ENCODE peak calls at places on chromosome 7, in five cellular contexts. T is thoracic aorta, D is tibial nerve, E is lower lobe of right lung, Q is HCT116. C is an unnamed sample. For H3K27me3 and H3K4me1, the result is how much of the 10 kb centered on the place peaks cover.

GRCh38 chr7:105589221-105590077 is 8.2 kb upstream of the EFCAB10 start:
- DNase-seq in T (no peak), Q (peak), D (peak), E (no peak), C (peak)

GRCh38 chr7:38190010-38190409 is 12.0 kb downstream of the STARD3NL start:
- DNase-seq in Q (no peak), T (no peak), E (no peak), D (no peak), C (no peak)

GRCh38 chr7:23533160-23533559 is 1.4 kb upstream of the TRA2A start:
- DNase-seq in D (no peak), Q (no peak), E (no peak), T (no peak), C (no peak)

GRCh38 chr7:111735661-111736323 is 173.5 kb upstream of the IMMP2L start:
- DNase-seq in T (peak), E (no peak), D (peak), Q (peak), C (peak)

GRCh38 chr7:151571471-151571870 is 51.8 kb upstream of the RHEB start:
- DNase-seq in T (no peak), D (no peak), Q (no peak), E (no peak), C (no peak)

GRCh38 chr7:30936650-30937245 is 25.1 kb downstream of the AQP1 start:
- DNase-seq in E (no peak), Q (no peak), D (no peak), T (no peak), C (no peak)

GRCh38 chr7:137606061-137606674 is 240.6 kb downstream of the DGKI start:
- DNase-seq in T (no peak), E (no peak), Q (peak), D (no peak), C (no peak)

GRCh38 chr7:2863461-2864066 is 19.5 kb upstream of the GNA12 start:
- DNase-seq in D (peak), T (peak), E (peak), Q (peak), C (peak)

GRCh38 chr7:140677496-140677895 is 4.8 kb downstream of the ADCK2 start:
- DNase-seq in E (no peak), D (no peak), T (no peak), Q (no peak), C (no peak)

GRCh38 chr7:36847946-36848345 is 123.7 kb upstream of the AOAH start:
- DNase-seq in T (no peak), D (no peak), E (no peak), Q (no peak), C (no peak)

GRCh38 chr7:75948179-75948578 is 33.2 kb downstream of the POR start:
- DNase-seq in T (no peak), D (no peak), E (no peak), Q (no peak), C (no peak)

GRCh38 chr7:8035647-8036518 is 67.3 kb downstream of the GLCCI1 start:
- DNase-seq in T (no peak), Q (peak), D (no peak), E (no peak), C (no peak)

GRCh38 chr7:39735903-39736302 is 112.5 kb downstream of the RALA start:
- DNase-seq in T (no peak), D (no peak), Q (no peak), E (no peak), C (no peak)

GRCh38 chr7:128105228-128106022 is 74.2 kb upstream of the LRRC4 start:
- DNase-seq in E (peak), Q (no peak), D (no peak), T (no peak), C (no peak)
- H3K27me3 ChIP-seq in E (under half), Q (under half), D (under half), T (under half), C (under half)

DNA sequence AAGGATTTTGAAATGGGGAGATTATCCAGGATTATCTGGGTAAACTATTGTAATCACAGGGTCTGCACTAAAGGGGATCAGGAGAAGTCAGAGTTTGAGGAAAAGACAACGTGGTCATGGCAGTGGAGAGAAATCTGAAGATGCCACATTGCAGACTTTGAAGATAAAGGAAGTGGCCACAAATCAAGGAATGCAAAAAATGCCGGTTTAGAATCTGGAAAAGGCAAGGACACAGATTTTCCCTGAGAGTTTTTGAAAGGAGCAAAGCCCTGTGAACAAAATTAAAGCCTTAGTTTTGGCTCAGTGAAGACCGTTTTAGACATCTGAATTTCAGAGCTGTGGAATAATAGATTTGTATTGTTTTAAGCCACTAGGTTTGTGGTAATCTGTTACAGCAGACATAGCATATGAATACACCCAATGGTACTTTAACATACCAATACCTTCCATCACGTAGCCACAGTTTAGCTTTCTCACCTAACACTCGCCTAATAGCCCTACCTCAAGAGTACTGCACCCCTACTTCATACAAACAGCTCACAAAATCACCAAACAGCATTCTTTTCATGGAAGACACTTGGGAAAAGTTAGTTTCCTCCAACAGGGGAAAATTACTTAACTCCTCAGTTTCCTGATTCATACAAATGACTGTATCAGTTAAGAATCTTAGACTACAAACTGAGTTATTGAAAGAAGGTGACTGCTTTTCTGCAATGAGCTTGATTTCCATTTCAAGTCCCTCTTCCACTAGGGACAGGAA is 446.5 kb downstream of the INHBA start:
- DNase-seq in Q (no peak), T (no peak), D (no peak), E (no peak), C (no peak)
- H3K4me1 ChIP-seq in Q (under half), T (under half), D (under half), E (under half), C (under half)

GRCh38 chr7:127619681-127620405 is 1.9 kb upstream of the PAX4 start:
- DNase-seq in Q (no peak), T (no peak), D (no peak), E (no peak), C (no peak)

GRCh38 chr7:127618775-127619174 is 833 bp upstream of the PAX4 start:
- DNase-seq in E (no peak), T (no peak), D (no peak), Q (no peak), C (no peak)

GRCh38 chr7:127620406-127621233 is 2.7 kb upstream of the PAX4 start:
- DNase-seq in T (no peak), E (no peak), Q (no peak), D (no peak), C (no peak)

GRCh38 chr7:127616709-127617108 is 1.2 kb downstream of the PAX4 start:
- DNase-seq in T (no peak), D (no peak), Q (no peak), E (no peak), C (no peak)

GRCh38 chr7:127618042-127618441 is at the start of gene PAX4:
- DNase-seq in Q (no peak), E (no peak), T (no peak), D (no peak), C (no peak)
- TF ChIP-seq CTCF in Q (no peak), E (no peak), T (no peak), D (no peak), C (no peak)

GRCh38 chr7:131190146-131190545 is 137.5 kb upstream of the MKLN1 start:
- DNase-seq in E (no peak), D (no peak), Q (no peak), T (no peak), C (peak)
- H3K27me3 ChIP-seq in E (under half), D (under half), Q (under half), T (under half), C (under half)

GRCh38 chr7:136004083-136004482 is 26.9 kb upstream of the MTPN start:
- DNase-seq in Q (no peak), T (no peak), E (no peak), D (no peak), C (no peak)

GRCh38 chr7:136002802-136003201 is 25.6 kb upstream of the MTPN start:
- DNase-seq in Q (no peak), E (no peak), T (no peak), D (no peak), C (no peak)

GRCh38 chr7:136000288-136000913 is 23.2 kb upstream of the MTPN start:
- DNase-seq in T (no peak), Q (no peak), E (no peak), D (no peak), C (no peak)

GRCh38 chr7:136009488-136010079 is 32.4 kb upstream of the MTPN start:
- DNase-seq in D (peak), T (no peak), Q (peak), E (no peak), C (no peak)

DNA sequence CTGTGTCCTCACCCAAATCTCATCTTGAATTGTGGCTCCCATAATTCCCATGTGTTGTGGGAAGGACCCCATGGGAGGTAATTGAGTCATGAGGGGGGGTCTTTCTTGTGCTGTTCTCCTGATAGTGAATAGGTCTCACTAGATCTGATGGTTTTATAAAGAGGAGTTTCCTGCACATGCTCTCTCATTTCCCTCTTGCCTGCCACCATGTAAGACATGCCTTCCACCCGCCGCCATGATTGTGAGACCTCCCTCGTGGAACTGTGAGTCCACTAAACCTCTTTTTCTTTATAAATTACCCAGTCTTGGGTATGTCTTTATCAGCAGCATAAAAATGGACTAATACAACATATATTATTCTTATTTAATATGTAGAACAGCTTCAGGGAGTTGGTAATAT is 29.0 kb upstream of the MTPN start:
- DNase-seq in D (no peak), T (no peak), Q (no peak), E (no peak), C (no peak)
- H3K4me1 ChIP-seq in D (under half), T (under half), Q (under half), E (under half), C (under half)

DNA sequence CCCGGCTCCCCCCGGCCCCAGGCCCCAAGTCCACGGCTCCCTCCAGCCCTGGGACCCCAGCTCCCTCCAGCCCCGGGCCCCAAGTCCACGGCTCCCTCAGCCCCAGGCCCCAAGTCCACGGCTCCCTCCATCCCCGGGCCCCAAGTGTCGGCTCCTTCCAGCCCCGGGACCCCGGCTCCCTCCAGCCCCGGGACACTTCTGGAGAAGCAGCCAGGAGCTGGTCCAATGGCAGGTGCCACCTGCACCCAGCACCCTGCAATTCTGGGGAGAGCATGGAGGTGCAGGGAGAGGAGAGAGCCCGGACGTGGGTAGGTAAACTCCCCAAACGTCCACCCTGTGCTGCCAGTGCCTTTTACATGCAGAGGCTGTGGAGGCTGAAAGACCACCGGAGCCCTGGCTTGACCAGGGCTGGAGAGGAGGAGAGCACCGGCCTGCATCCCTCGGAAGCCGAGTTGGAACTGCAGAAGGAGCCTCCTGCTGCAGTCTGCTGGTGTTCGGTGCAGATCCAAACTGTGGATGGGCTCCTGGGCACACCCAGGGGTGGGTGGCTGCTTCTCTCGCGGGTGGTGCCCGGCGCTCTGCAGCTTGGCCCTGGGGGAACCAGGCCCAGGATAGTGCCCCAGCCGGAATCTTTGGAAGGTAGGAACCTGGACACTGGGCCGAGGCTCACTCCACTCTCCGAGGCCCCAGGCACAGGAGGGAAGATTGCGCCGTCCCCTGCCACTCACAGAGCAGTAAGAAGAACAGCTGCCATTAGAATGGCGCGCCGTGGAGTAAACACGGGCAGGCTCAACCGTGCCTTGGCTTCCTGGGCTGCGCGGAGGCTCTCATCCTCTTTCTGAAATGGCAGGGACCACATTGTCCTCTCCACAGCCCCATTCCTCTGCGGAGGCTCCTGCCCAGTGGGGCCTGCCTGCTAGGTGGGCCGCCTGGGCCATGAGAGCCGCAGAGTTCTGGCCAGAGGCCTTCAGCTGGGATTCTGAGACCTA is 14.7 kb downstream of the SHH start:
- DNase-seq in T (no peak), Q (no peak), E (no peak), D (no peak), C (no peak)
- TF ChIP-seq CTCF in T (no peak), Q (no peak), E (no peak), D (no peak), C (no peak)

GRCh38 chr7:65731562-65732035 is 141.3 kb upstream of the VKORC1L1 start:
- DNase-seq in Q (no peak), T (no peak), D (no peak), E (peak), C (no peak)
- H3K27me3 ChIP-seq in Q (under half), T (under half), D (under half), E (under half), C (under half)

GRCh38 chr7:101237206-101238067 is at the start of gene CLDN15:
- DNase-seq in T (no peak), D (peak), E (no peak), Q (no peak), C (peak)

GRCh38 chr7:101235050-101235449 is 2.6 kb downstream of the CLDN15 start:
- DNase-seq in D (no peak), T (no peak), E (no peak), Q (no peak), C (no peak)

GRCh38 chr7:101234636-101235035 is 3.0 kb downstream of the CLDN15 start:
- DNase-seq in Q (no peak), D (no peak), T (no peak), E (no peak), C (no peak)

GRCh38 chr7:101235522-101235921 is 2.1 kb downstream of the CLDN15 start:
- DNase-seq in T (no peak), Q (no peak), E (no peak), D (no peak), C (no peak)

DNA sequence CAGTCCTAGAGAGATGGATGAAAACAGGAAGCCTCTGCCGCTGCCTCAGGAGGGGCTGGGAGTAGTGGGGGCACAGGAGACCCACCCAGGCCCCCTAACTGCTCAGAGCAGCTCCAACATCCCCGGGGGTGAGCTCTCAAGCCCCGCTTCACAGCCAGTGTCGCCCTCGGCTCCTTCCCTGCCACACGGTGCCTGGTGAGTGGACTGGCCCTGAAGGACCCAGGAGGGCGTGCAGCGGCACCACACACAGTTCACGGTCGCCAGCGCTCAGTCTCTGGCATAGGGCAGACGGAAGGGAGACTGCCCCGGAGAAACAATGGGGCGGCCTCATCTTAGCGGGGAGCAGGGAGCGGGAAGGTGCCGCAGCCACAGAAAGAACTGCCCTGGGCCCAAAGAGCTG is 1.3 kb downstream of the CLDN15 start:
- DNase-seq in D (no peak), T (no peak), Q (no peak), E (no peak), C (no peak)
- H3K4me1 ChIP-seq in D (under half), T (under half), Q (under half), E (half or more), C (under half)

GRCh38 chr7:117157121-117157870 is 165.6 kb downstream of the WNT2 start:
- DNase-seq in E (peak), Q (no peak), T (peak), D (peak), C (no peak)
- TF ChIP-seq CTCF in E (peak), Q (peak), T (no peak), D (no peak), C (no peak)

GRCh38 chr7:155418304-155418703 is 39.6 kb upstream of the EN2 start:
- DNase-seq in Q (no peak), E (no peak), T (no peak), D (no peak), C (no peak)
- H3K27me3 ChIP-seq in Q (under half), E (under half), T (under half), D (under half), C (under half)